ENCODE peak calls at places on chromosome 15, in four cellular contexts. P, D, X and M are unnamed samples.

GRCh38 chr15:23750776-23751175 is 63.7 kb upstream of the NDN start:
- DNase-seq in D (no peak), X (no peak), P (no peak), M (no peak)

GRCh38 chr15:81865850-81866537 is 179.8 kb downstream of the MEX3B start:
- DNase-seq in P (no peak), D (no peak), X (no peak), M (no peak)

GRCh38 chr15:61598655-61599054 is 369.6 kb upstream of the RORA start:
- DNase-seq in P (no peak), X (no peak), D (no peak), M (no peak)

GRCh38 chr15:31442203-31443090 is 115.8 kb downstream of the KLF13 start:
- DNase-seq in X (no peak), P (no peak), D (peak; percentile 39), M (peak; percentile 90)

GRCh38 chr15:80211976-80212375 is 40.0 kb downstream of the CTXND1 start:
- DNase-seq in X (no peak), P (no peak), D (peak; percentile 76), M (no peak)

GRCh38 chr15:51771773-51772172 is 20.4 kb downstream of the TMOD2 start:
- DNase-seq in X (no peak), P (no peak), D (no peak), M (no peak)

GRCh38 chr15:56165234-56165633 is 78.4 kb downstream of the RFX7 start:
- DNase-seq in D (no peak), P (no peak), X (no peak), M (peak; percentile 5)

GRCh38 chr15:101652783-101653430 is 726 bp upstream of the TM2D3 start:
- DNase-seq in P (peak; percentile 23), D (peak; percentile 59), X (peak; percentile 72), M (peak; percentile 18)

GRCh38 chr15:63332367-63333078 is 49.1 kb downstream of the CA12 start:
- DNase-seq in X (no peak), P (no peak), D (peak; percentile 97), M (peak; percentile 93)

GRCh38 chr15:67914537-67915373 is 74.9 kb upstream of the RNU6-1 start:
- DNase-seq in D (no peak), X (no peak), P (no peak), M (no peak)

GRCh38 chr15:29092376-29093064 is 177.1 kb downstream of the NSMCE3 start:
- DNase-seq in D (no peak), P (no peak), X (peak; percentile 64), M (no peak)